ENCODE peak calls at places on chromosomes 1 and 21, in eight cellular contexts. Y is right lobe of liver, B is heart left ventricle, R is HepG2, E is upper lobe of left lung, P is body of pancreas, W is A549, K is HCT116. L is an unnamed sample. For H3K4me1 and H3K9me3, the result is how much of the 10 kb centered on the place peaks cover.

GRCh38 chr1:41073971-41074370 is 52.4 kb upstream of the SLFNL1 start:
- ATAC-seq in Y (no peak), B (no peak), R (no peak), E (no peak), P (no peak), W (no peak), K (no peak), L (no peak)

GRCh38 chr1:182624582-182624981 is 20.4 kb upstream of the RGS16 start:
- ATAC-seq in Y (no peak), B (no peak), R (no peak), E (no peak), P (no peak), W (no peak), K (no peak), L (no peak)

GRCh38 chr1:10655002-10655401 is 141.4 kb downstream of the CASZ1 start:
- ATAC-seq in Y (no peak), B (no peak), R (no peak), E (no peak), P (no peak), W (no peak), K (no peak), L (peak)

GRCh38 chr1:55781944-55782482 is 566.8 kb upstream of the USP24 start:
- ATAC-seq in Y (no peak), B (peak), R (no peak), E (no peak), P (no peak), W (no peak), K (peak), L (no peak)

GRCh38 chr1:184928394-184928793 is 45.9 kb downstream of the NIBAN1 start:
- ATAC-seq in Y (peak), B (peak), R (no peak), E (no peak), P (no peak), W (no peak), K (no peak), L (no peak)

GRCh38 chr1:24929091-24929875 is 793 bp downstream of the RUNX3 start:
- ATAC-seq in Y (peak), B (no peak), R (no peak), E (peak), P (no peak), W (peak), K (peak), L (peak)

GRCh38 chr1:94935476-94935875 is 8.6 kb upstream of the CNN3 start:
- ATAC-seq in Y (no peak), B (no peak), R (no peak), E (no peak), P (no peak), W (no peak), K (no peak), L (no peak)

GRCh38 chr1:153292740-153293479 is 19.8 kb downstream of the PGLYRP3 start:
- ATAC-seq in Y (no peak), B (no peak), R (no peak), E (no peak), P (no peak), W (no peak), K (no peak), L (no peak)

GRCh38 chr1:228209657-228210056 is 1.8 kb downstream of the OBSCN start:
- ATAC-seq in Y (no peak), B (no peak), R (no peak), E (no peak), P (no peak), W (no peak), K (peak), L (no peak)

GRCh38 chr21:34201441-34201838 is 128.1 kb downstream of the MRPS6 start:
- ATAC-seq in Y (no peak), B (no peak), R (no peak), E (no peak), P (no peak), W (peak), K (peak), L (no peak)

GRCh38 chr1:155079487-155080249 is 1.0 kb downstream of the EFNA3 start:
- ATAC-seq in Y (no peak), B (no peak), R (peak), E (no peak), P (no peak), W (peak), K (peak), L (no peak)

GRCh38 chr1:20634594-20635084 is 1.4 kb downstream of the PINK1 start:
- ATAC-seq in Y (peak), B (peak), R (peak), E (peak), P (peak), W (peak), K (peak), L (no peak)

DNA sequence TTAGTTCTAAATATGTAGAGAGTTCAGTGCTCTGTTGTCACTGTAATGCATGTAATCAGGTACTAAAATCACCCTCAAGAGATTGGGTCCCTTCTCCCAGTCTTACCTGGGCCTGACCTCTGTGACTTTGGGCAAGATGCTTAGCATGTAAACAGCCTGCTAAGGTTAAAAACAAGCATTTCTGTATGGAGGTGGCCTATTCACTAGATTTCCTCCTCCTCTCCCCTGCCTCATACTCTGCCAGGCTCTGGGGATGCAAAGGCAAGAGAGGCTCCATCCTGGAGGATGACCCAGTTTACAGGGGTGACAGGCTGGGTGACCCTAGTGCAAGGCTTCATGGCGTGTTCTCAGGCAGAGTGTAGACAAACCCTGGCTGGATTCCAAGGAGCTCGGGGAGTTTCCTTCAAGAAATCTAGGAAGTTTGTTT is 28.8 kb downstream of the VANGL2 start:
- ATAC-seq in Y (peak), B (no peak), R (no peak), E (no peak), P (no peak), W (peak), K (peak), L (no peak)
- H3K4me1 ChIP-seq in Y (under half), B (under half), R (under half), E (under half), P (under half), W (under half), K (under half), L (under half)

GRCh38 chr21:38223893-38224540 is 32.8 kb upstream of the KCNJ15 start:
- ATAC-seq in Y (no peak), B (no peak), R (no peak), E (no peak), P (no peak), W (no peak), K (no peak), L (no peak)
- H3K9me3 ChIP-seq in Y (under half), B (under half), R (half or more), E (under half), P (under half), W (half or more), K (under half), L (under half)

GRCh38 chr21:46056450-46056903 is 41.4 kb upstream of the COL6A2 start:
- ATAC-seq in Y (no peak), B (peak), R (no peak), E (peak), P (peak), W (no peak), K (no peak), L (peak)
- TF ChIP-seq POLR2A in Y (no peak), B (no peak), R (no peak), E (no peak), P (no peak), W (no peak), K (no peak), L (peak)

GRCh38 chr21:28833181-28833580 is 159.5 kb downstream of the LTN1 start:
- ATAC-seq in Y (no peak), B (no peak), R (no peak), E (no peak), P (no peak), W (no peak), K (no peak), L (peak)
- H3K4me1 ChIP-seq in Y (under half), B (under half), R (under half), E (under half), P (under half), W (under half), K (under half), L (under half)

GRCh38 chr21:36148886-36149285 is 7.7 kb upstream of the DOP1B start:
- ATAC-seq in Y (no peak), B (no peak), R (no peak), E (no peak), P (no peak), W (no peak), K (no peak), L (no peak)

GRCh38 chr21:36141513-36141925 is 6.6 kb downstream of the CBR3 start:
- ATAC-seq in Y (peak), B (peak), R (peak), E (peak), P (peak), W (peak), K (peak), L (peak)

GRCh38 chr21:36147891-36148290 is 8.7 kb upstream of the DOP1B start:
- ATAC-seq in Y (no peak), B (no peak), R (no peak), E (no peak), P (no peak), W (no peak), K (no peak), L (no peak)

GRCh38 chr21:36149788-36150187 is 6.8 kb upstream of the DOP1B start:
- ATAC-seq in Y (no peak), B (no peak), R (peak), E (peak), P (no peak), W (no peak), K (no peak), L (no peak)

GRCh38 chr21:36145259-36145658 is 10.4 kb downstream of the CBR3 start:
- ATAC-seq in Y (no peak), B (no peak), R (no peak), E (no peak), P (no peak), W (no peak), K (no peak), L (no peak)
- H3K9me3 ChIP-seq in Y (under half), B (under half), R (under half), E (under half), P (under half), W (under half), K (under half), L (under half)

GRCh38 chr1:85464497-85465098 is 361 bp downstream of the DDAH1 start:
- ATAC-seq in Y (peak), B (peak), R (peak), E (peak), P (peak), W (peak), K (peak), L (peak)
- TF ChIP-seq POLR2A in Y (no peak), B (no peak), R (peak), E (no peak), P (peak), W (peak), K (no peak), L (no peak)

GRCh38 chr1:205077158-205077933 is 6.9 kb downstream of the TMEM81 start:
- ATAC-seq in Y (no peak), B (peak), R (no peak), E (no peak), P (no peak), W (no peak), K (no peak), L (no peak)

GRCh38 chr1:205077934-205078311 is 6.3 kb downstream of the TMEM81 start:
- ATAC-seq in Y (no peak), B (no peak), R (no peak), E (no peak), P (no peak), W (no peak), K (no peak), L (no peak)

GRCh38 chr1:205088341-205088740 is 4.1 kb upstream of the TMEM81 start:
- ATAC-seq in Y (no peak), B (no peak), R (no peak), E (no peak), P (no peak), W (no peak), K (no peak), L (no peak)

GRCh38 chr1:205084360-205084759 is at the start of gene TMEM81:
- ATAC-seq in Y (no peak), B (no peak), R (no peak), E (no peak), P (no peak), W (no peak), K (no peak), L (no peak)

GRCh38 chr1:205082431-205082830 is 1.8 kb downstream of the TMEM81 start:
- ATAC-seq in Y (no peak), B (no peak), R (no peak), E (no peak), P (no peak), W (no peak), K (no peak), L (no peak)
- H3K4me1 ChIP-seq in Y (under half), B (under half), R (under half), E (under half), P (under half), W (under half), K (under half), L (under half)

GRCh38 chr1:111097356-111098099 is 42.4 kb downstream of the DRAM2 start:
- ATAC-seq in Y (peak), B (no peak), R (no peak), E (no peak), P (no peak), W (no peak), K (no peak), L (no peak)

GRCh38 chr1:111104981-111105380 is 34.9 kb downstream of the DRAM2 start:
- ATAC-seq in Y (no peak), B (no peak), R (peak), E (no peak), P (no peak), W (no peak), K (no peak), L (no peak)

GRCh38 chr1:111099289-111099688 is 40.6 kb downstream of the DRAM2 start:
- ATAC-seq in Y (no peak), B (no peak), R (peak), E (no peak), P (no peak), W (no peak), K (no peak), L (no peak)

GRCh38 chr1:111101854-111102642 is 37.8 kb downstream of the DRAM2 start:
- ATAC-seq in Y (peak), B (no peak), R (peak), E (no peak), P (no peak), W (no peak), K (no peak), L (no peak)
- H3K9me3 ChIP-seq in Y (under half), B (under half), R (under half), E (under half), P (under half), W (under half), K (under half), L (under half)

GRCh38 chr1:149849246-149849946 is 50.0 kb upstream of the BOLA1 start:
- ATAC-seq in Y (no peak), B (no peak), R (no peak), E (no peak), P (no peak), W (no peak), K (no peak), L (no peak)
- TF ChIP-seq POLR2A in Y (no peak), B (no peak), R (no peak), E (no peak), P (no peak), W (no peak), K (no peak), L (no peak)